ENCODE peak calls at places on chromosomes 7 and 10, in four cellular contexts. O is HepG2, P is K562, R is GM12878. A is an unnamed sample.

GRCh38 chr10:79442171-79443040 is 3.0 kb downstream of the ZCCHC24 start:
- DNase-seq in O (no peak), P (no peak), R (no peak), A (no peak)

GRCh38 chr10:76080406-76080805 is 649.0 kb downstream of the LRMDA start:
- DNase-seq in O (no peak), P (no peak), R (no peak), A (no peak)

GRCh38 chr10:103712898-103713498 is 142.4 kb downstream of the SH3PXD2A start:
- DNase-seq in O (peak; percentile 57), P (peak; percentile 61), R (no peak), A (peak; percentile 92)

GRCh38 chr7:117871778-117872538 is 1.3 kb downstream of the CTTNBP2 start:
- DNase-seq in O (no peak), P (no peak), R (no peak), A (peak; percentile 60)

GRCh38 chr10:110498087-110498981 is 627 bp downstream of the DUSP5 start:
- DNase-seq in O (no peak), P (peak; percentile 47), R (no peak), A (peak; percentile 51)

GRCh38 chr10:89591111-89591795 is 53.8 kb downstream of the PANK1 start:
- DNase-seq in O (no peak), P (no peak), R (no peak), A (no peak)

GRCh38 chr7:100835903-100836811 is 8.8 kb upstream of the EPHB4 start:
- DNase-seq in O (no peak), P (no peak), R (no peak), A (peak; percentile 91)

GRCh38 chr10:12492016-12492415 is 142.7 kb downstream of the CAMK1D start:
- DNase-seq in O (no peak), P (no peak), R (no peak), A (no peak)

GRCh38 chr10:120999868-121000267 is 148.7 kb downstream of the WDR11 start:
- DNase-seq in O (peak; percentile 12), P (no peak), R (no peak), A (no peak)

GRCh38 chr7:39650676-39651075 is 27.3 kb downstream of the RALA start:
- DNase-seq in O (no peak), P (no peak), R (no peak), A (no peak)

GRCh38 chr7:18553585-18554055 is 58.1 kb downstream of the HDAC9 start:
- DNase-seq in O (no peak), P (no peak), R (no peak), A (no peak)

GRCh38 chr10:7193369-7193768 is 217.5 kb downstream of the SFMBT2 start:
- DNase-seq in O (no peak), P (no peak), R (no peak), A (no peak)

GRCh38 chr7:108420482-108420908 is 35.7 kb downstream of the NRCAM start:
- DNase-seq in O (no peak), P (no peak), R (no peak), A (no peak)

GRCh38 chr10:113960617-113961260 is 82.9 kb upstream of the ADRB1 start:
- DNase-seq in O (peak; percentile 54), P (no peak), R (no peak), A (no peak)

GRCh38 chr7:81873559-81873958 is 103.7 kb upstream of the HGF start:
- DNase-seq in O (no peak), P (no peak), R (peak; percentile 31), A (no peak)

GRCh38 chr10:9111983-9112382 is 1057.5 kb downstream of the GATA3 start:
- DNase-seq in O (no peak), P (no peak), R (no peak), A (no peak)

GRCh38 chr10:89600041-89600440 is 45.0 kb downstream of the PANK1 start:
- DNase-seq in O (no peak), P (no peak), R (no peak), A (no peak)

GRCh38 chr7:35697414-35698175 is 2.7 kb upstream of the HERPUD2 start:
- DNase-seq in O (peak; percentile 38), P (no peak), R (no peak), A (no peak)

GRCh38 chr7:127885843-127886242 is 145.4 kb downstream of the LRRC4 start:
- DNase-seq in O (no peak), P (peak; percentile 66), R (no peak), A (no peak)

GRCh38 chr7:42739591-42739990 is 172.3 kb downstream of the C7orf25 start:
- DNase-seq in O (no peak), P (no peak), R (no peak), A (no peak)

GRCh38 chr7:74207586-74207985 is 2.2 kb upstream of the LAT2 start:
- DNase-seq in O (no peak), P (no peak), R (no peak), A (no peak)
- TF ChIP-seq CBFB in O (no peak), P (no peak), R (no peak), A (no peak)

GRCh38 chr10:124611738-124612137 is 132.4 kb downstream of the FAM53B start:
- DNase-seq in O (no peak), P (no peak), R (no peak), A (no peak)

GRCh38 chr10:124615259-124615658 is 128.9 kb downstream of the FAM53B start:
- DNase-seq in O (no peak), P (no peak), R (no peak), A (no peak)

GRCh38 chr10:124614003-124614659 is 130.0 kb downstream of the FAM53B start:
- DNase-seq in O (no peak), P (no peak), R (peak; percentile 58), A (no peak)

GRCh38 chr10:124609698-124610097 is 134.5 kb downstream of the FAM53B start:
- DNase-seq in O (peak; percentile 42), P (no peak), R (no peak), A (no peak)

GRCh38 chr10:124612611-124613498 is 131.3 kb downstream of the FAM53B start:
- DNase-seq in O (peak; percentile 49), P (peak; percentile 69), R (no peak), A (peak; percentile 72)
- TF ChIP-seq ETV6 in O (no peak), P (no peak), R (no peak), A (no peak)

GRCh38 chr7:142894886-142895593 is 9.5 kb upstream of the TRPV6 start:
- DNase-seq in O (no peak), P (no peak), R (no peak), A (no peak)
- TF ChIP-seq CBFB in O (no peak), P (no peak), R (no peak), A (no peak)

GRCh38 chr7:2106506-2106905 is 126.2 kb downstream of the MAD1L1 start:
- DNase-seq in O (no peak), P (no peak), R (no peak), A (no peak)
- TF ChIP-seq ETV6 in O (no peak), P (no peak), R (no peak), A (no peak)

DNA sequence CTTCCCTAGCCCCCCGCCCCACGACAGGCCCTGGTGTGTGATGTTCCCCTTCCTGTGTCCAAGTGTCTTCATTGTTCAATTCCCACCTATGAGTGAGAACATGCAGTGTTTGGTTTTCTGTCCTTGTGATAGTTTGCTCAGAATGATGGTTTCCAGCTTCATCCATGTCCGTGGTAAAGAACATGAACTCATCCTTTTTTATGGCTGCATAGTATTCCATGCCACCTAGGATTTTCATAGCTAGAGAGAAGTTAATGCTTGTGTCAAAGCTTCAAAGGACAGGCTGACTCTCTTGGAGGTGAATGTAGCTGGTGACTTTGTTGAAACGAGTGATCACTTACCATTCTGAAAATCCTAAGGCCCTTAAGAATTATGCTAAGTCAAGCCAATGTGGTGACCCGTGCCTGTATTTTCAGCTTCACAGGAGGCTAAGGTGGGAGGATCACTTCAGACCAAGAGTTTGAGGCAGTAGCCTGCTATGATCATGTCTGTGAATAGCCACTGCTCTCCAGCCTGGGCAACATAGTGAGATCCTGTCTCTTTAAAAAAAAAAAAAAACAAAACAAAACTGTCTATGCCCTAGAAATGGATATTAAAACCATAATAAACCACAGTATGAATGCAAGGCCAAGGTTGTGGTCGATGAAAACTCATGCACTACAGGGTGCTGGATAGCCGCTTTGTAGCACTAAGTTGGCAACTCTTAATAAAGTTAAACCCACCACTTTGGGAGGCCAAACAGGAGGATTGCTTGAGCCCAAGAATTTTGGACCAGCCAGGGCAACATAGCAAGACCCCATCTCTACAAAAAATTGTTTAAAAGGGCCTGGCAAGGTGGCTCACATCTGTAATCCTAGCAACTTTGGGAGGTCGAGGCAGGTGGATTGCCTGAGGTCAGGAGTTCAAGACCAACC is 52.0 kb downstream of the CUL1 start:
- DNase-seq in O (no peak), P (no peak), R (no peak), A (no peak)
- TF ChIP-seq CBFB in O (no peak), P (no peak), R (no peak), A (no peak)

DNA sequence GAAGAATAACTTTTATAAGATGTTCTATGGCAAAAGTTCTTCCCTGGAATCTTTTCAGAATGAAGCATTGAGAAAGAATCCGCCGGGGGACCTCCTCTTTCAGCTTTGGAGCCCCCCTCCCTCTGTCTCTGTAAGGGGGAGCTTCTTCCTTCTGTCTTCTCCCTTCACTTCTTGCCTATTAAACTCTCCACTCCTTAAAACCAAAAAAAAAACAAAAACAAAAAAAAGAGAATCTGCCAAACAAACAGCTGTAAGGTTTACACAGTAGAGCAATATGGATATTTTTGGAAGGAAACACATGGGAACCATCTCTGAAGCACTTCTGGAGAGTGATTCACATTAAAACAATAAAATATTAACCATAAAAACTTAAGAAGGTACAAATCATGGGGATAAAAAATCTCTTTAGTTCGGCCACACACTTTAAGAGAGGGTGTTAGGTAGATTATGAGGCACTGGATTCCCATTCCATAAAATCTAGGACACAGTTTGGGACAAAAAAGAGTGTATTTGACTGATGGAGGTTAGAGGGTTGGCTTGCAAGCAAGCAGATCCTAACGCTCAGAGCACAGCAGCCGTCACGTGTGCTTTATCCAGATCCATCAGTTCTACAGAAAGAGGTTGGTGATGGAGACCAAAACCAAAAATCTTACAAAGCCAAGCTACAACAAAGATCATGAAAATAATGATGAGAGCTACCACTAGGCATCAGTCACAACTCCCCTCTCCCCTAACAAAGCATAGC is 549.6 kb downstream of the TNS3 start:
- DNase-seq in O (no peak), P (no peak), R (no peak), A (no peak)
- TF ChIP-seq ETV6 in O (no peak), P (no peak), R (no peak), A (no peak)